ENCODE peak calls at places on chromosome 6, in five cellular contexts. D is mammary epithelial cell, Q is AG04450, F is brain microvascular endothelial cell, V is endothelial cell. H is an unnamed sample.

GRCh38 chr6:160226118-160226541 is 32.5 kb downstream of the SLC22A2 start:
- DNase-seq in D (no peak), Q (no peak), F (peak; percentile 53), V (no peak), H (no peak)

GRCh38 chr6:165632194-165632593 is 30.8 kb downstream of the PDE10A start:
- DNase-seq in D (no peak), Q (no peak), F (no peak), V (no peak), H (no peak)

GRCh38 chr6:107214655-107215054 is 99.3 kb upstream of the BEND3 start:
- DNase-seq in D (no peak), Q (no peak), F (no peak), V (no peak), H (no peak)

GRCh38 chr6:165497472-165497871 is 165.6 kb downstream of the PDE10A start:
- DNase-seq in D (no peak), Q (no peak), F (peak; percentile 10), V (no peak), H (no peak)

GRCh38 chr6:28585335-28585734 is 59.7 kb downstream of the GPX5 start:
- DNase-seq in D (peak; percentile 62), Q (no peak), F (peak; percentile 77), V (no peak), H (no peak)

GRCh38 chr6:170289108-170289931 is 1.6 kb downstream of the DLL1 start:
- DNase-seq in D (peak; percentile 31), Q (no peak), F (no peak), V (peak; percentile 50), H (no peak)

GRCh38 chr6:126550323-126550722 is 210.4 kb downstream of the CENPW start:
- DNase-seq in D (no peak), Q (no peak), F (no peak), V (no peak), H (no peak)

GRCh38 chr6:156980515-156980914 is 203.3 kb downstream of the ARID1B start:
- DNase-seq in D (no peak), Q (no peak), F (no peak), V (no peak), H (no peak)

GRCh38 chr6:142374965-142375733 is 73.3 kb downstream of the ADGRG6 start:
- DNase-seq in D (peak; percentile 74), Q (no peak), F (peak; percentile 83), V (no peak), H (no peak)

GRCh38 chr6:44925100-44925739 is 402.9 kb upstream of the RUNX2 start:
- DNase-seq in D (peak; percentile 72), Q (no peak), F (peak; percentile 68), V (peak; percentile 9), H (no peak)

GRCh38 chr6:44920952-44921491 is 407.1 kb upstream of the RUNX2 start:
- DNase-seq in D (no peak), Q (no peak), F (peak; percentile 36), V (no peak), H (no peak)

GRCh38 chr6:44923416-44923815 is 404.7 kb upstream of the RUNX2 start:
- DNase-seq in D (no peak), Q (no peak), F (no peak), V (no peak), H (no peak)

GRCh38 chr6:44918893-44919292 is 409.2 kb upstream of the RUNX2 start:
- DNase-seq in D (no peak), Q (no peak), F (no peak), V (no peak), H (no peak)

GRCh38 chr6:44921787-44922186 is 406.3 kb upstream of the RUNX2 start:
- DNase-seq in D (peak; percentile 3), Q (no peak), F (no peak), V (no peak), H (peak; percentile 48)
- TF ChIP-seq CTCF in D (peak; percentile 19), Q (no peak), F (no peak), V (no peak), H (peak; percentile 21)

GRCh38 chr6:153563001-153563400 is 431.9 kb upstream of the RGS17 start:
- DNase-seq in D (no peak), Q (no peak), F (no peak), V (no peak), H (no peak)
- TF ChIP-seq CTCF in D (no peak), Q (no peak), F (no peak), V (peak; percentile 31), H (no peak)

GRCh38 chr6:2038096-2038495 is 207.3 kb downstream of the GMDS start:
- DNase-seq in D (no peak), Q (no peak), F (peak; percentile 8), V (no peak), H (no peak)

GRCh38 chr6:2036084-2037023 is 209.1 kb downstream of the GMDS start:
- DNase-seq in D (no peak), Q (no peak), F (no peak), V (no peak), H (no peak)

GRCh38 chr6:2034256-2034655 is 211.1 kb downstream of the GMDS start:
- DNase-seq in D (no peak), Q (no peak), F (no peak), V (no peak), H (no peak)

GRCh38 chr6:2035046-2035445 is 210.4 kb downstream of the GMDS start:
- DNase-seq in D (no peak), Q (no peak), F (no peak), V (no peak), H (no peak)

GRCh38 chr6:2037230-2037926 is 208.0 kb downstream of the GMDS start:
- DNase-seq in D (peak; percentile 14), Q (no peak), F (no peak), V (no peak), H (no peak)
- TF ChIP-seq CTCF in D (peak; percentile 44), Q (peak; percentile 28), F (peak; percentile 37), V (no peak), H (peak; percentile 34)

GRCh38 chr6:153963352-153963751 is 75.7 kb upstream of the OPRM1 start:
- DNase-seq in D (no peak), Q (no peak), F (no peak), V (no peak), H (no peak)
- TF ChIP-seq CTCF in D (peak; percentile 5), Q (no peak), F (no peak), V (no peak), H (no peak)

DNA sequence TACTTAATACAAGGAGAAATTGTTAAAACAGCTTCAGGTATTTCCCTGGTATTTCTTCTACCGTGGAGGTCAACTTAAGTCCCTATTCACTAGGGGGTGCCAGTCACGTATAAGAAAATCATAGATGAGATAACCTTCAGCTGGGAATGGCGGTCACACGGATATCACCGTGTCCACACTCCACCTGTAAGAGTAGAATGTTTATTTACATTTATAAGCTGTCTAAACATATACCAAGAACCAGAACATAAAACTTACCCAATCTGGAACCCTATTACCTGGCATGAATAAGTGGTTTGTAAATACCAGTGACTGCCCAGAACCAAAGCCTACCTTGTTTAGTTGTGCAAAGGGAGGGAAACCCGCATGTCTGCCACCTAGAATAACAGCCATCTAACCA is 1.9 kb upstream of the ELOVL4 start:
- DNase-seq in D (peak; percentile 56), Q (peak; percentile 23), F (peak; percentile 58), V (peak; percentile 57), H (no peak)
- TF ChIP-seq CTCF in D (peak; percentile 51), Q (peak; percentile 72), F (peak; percentile 71), V (peak; percentile 82), H (peak; percentile 53)

GRCh38 chr6:130744601-130745382 is 82.4 kb upstream of the SMLR1 start:
- DNase-seq in D (no peak), Q (no peak), F (no peak), V (no peak), H (no peak)

GRCh38 chr6:130742282-130742681 is 84.9 kb upstream of the SMLR1 start:
- DNase-seq in D (no peak), Q (no peak), F (no peak), V (no peak), H (no peak)

GRCh38 chr6:130740308-130740707 is 86.9 kb upstream of the SMLR1 start:
- DNase-seq in D (peak; percentile 25), Q (no peak), F (no peak), V (no peak), H (no peak)

DNA sequence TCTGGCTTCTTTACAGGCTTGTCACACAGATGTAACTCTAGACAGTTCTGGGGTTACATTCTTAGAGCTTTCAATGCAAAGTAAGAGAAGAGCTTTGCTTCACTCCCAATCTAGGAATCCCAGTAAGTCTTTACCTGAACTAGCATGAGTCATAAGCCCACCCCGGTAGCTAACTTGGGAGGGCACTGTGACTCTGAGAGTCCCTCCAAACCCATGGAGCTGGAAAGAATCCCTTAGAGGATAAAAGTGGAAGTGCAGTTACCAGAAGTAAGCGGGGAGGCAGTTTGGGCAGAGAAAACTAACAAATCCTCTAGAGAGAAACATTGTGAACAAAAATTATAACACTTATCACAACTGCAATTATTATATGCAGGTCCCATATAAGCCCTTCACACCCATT is 84.0 kb upstream of the SMLR1 start:
- DNase-seq in D (no peak), Q (no peak), F (no peak), V (peak; percentile 5), H (no peak)
- TF ChIP-seq CTCF in D (no peak), Q (peak; percentile 27), F (peak; percentile 31), V (peak; percentile 35), H (no peak)

GRCh38 chr6:2188397-2188796 is 57.0 kb downstream of the GMDS start:
- DNase-seq in D (no peak), Q (no peak), F (no peak), V (no peak), H (no peak)

GRCh38 chr6:2191390-2191740 is 54.0 kb downstream of the GMDS start:
- DNase-seq in D (no peak), Q (no peak), F (no peak), V (no peak), H (no peak)

GRCh38 chr6:2192971-2193370 is 52.4 kb downstream of the GMDS start:
- DNase-seq in D (no peak), Q (no peak), F (no peak), V (no peak), H (no peak)

GRCh38 chr6:2188856-2189384 is 56.5 kb downstream of the GMDS start:
- DNase-seq in D (no peak), Q (no peak), F (no peak), V (no peak), H (no peak)

GRCh38 chr6:2190661-2191389 is 54.6 kb downstream of the GMDS start:
- DNase-seq in D (no peak), Q (no peak), F (no peak), V (no peak), H (no peak)
- TF ChIP-seq CTCF in D (no peak), Q (no peak), F (no peak), V (no peak), H (no peak)